ENCODE peak calls at places on chromosomes 3 and 15, in four cellular contexts. One of them, this sample, is unnamed.

GRCh38 chr15:98650871-98651481 is 2.6 kb downstream of the IGF1R start:
- DNase-seq in H1: no peak
- DNase-seq in HepG2: no peak
- DNase-seq in K562: no peak
- DNase-seq in this sample: no peak

GRCh38 chr15:28930476-28931291 is 44.9 kb downstream of the APBA2 start:
- DNase-seq in HepG2: no peak
- DNase-seq in K562: no peak
- DNase-seq in H1: no peak
- DNase-seq in this sample: no peak

GRCh38 chr3:13682331-13683013 is 133.5 kb downstream of the FBLN2 start:
- DNase-seq in H1: no peak
- DNase-seq in HepG2: no peak
- DNase-seq in K562: no peak
- DNase-seq in this sample: no peak

GRCh38 chr3:187678869-187679268 is 8.7 kb upstream of the SST start:
- DNase-seq in H1: no peak
- DNase-seq in K562: peak
- DNase-seq in HepG2: peak
- DNase-seq in this sample: peak

GRCh38 chr3:38627956-38628355 is 21.5 kb downstream of the SCN5A start:
- DNase-seq in K562: peak
- DNase-seq in H1: no peak
- DNase-seq in HepG2: peak
- DNase-seq in this sample: peak

GRCh38 chr15:86916671-86917450 is 837.2 kb downstream of the AGBL1 start:
- DNase-seq in H1: no peak
- DNase-seq in K562: no peak
- DNase-seq in HepG2: no peak
- DNase-seq in this sample: no peak

GRCh38 chr3:152524198-152525140 is 255.7 kb downstream of the MBNL1 start:
- DNase-seq in HepG2: peak
- DNase-seq in H1: no peak
- DNase-seq in K562: peak
- DNase-seq in this sample: no peak

GRCh38 chr3:19911452-19911851 is 22.6 kb downstream of the EFHB start:
- DNase-seq in H1: no peak
- DNase-seq in HepG2: no peak
- DNase-seq in K562: no peak
- DNase-seq in this sample: no peak

GRCh38 chr3:44125882-44126281 is 115.8 kb upstream of the TOPAZ1 start:
- DNase-seq in HepG2: no peak
- DNase-seq in H1: no peak
- DNase-seq in K562: no peak
- DNase-seq in this sample: no peak

GRCh38 chr3:5694267-5694666 is 506.8 kb downstream of the EDEM1 start:
- DNase-seq in HepG2: no peak
- DNase-seq in H1: no peak
- DNase-seq in K562: no peak
- DNase-seq in this sample: no peak

GRCh38 chr3:22759636-22760310 is 443.4 kb upstream of the UBE2E2 start:
- DNase-seq in H1: no peak
- DNase-seq in HepG2: no peak
- DNase-seq in K562: no peak
- DNase-seq in this sample: no peak

GRCh38 chr3:29144361-29144760 is 136.5 kb upstream of the RBMS3 start:
- DNase-seq in H1: no peak
- DNase-seq in K562: no peak
- DNase-seq in HepG2: no peak
- DNase-seq in this sample: no peak

GRCh38 chr15:79985571-79985970 is 14.6 kb upstream of the BCL2A1 start:
- DNase-seq in HepG2: no peak
- DNase-seq in K562: no peak
- DNase-seq in H1: no peak
- DNase-seq in this sample: no peak

GRCh38 chr15:79989682-79990081 is 18.7 kb upstream of the BCL2A1 start:
- DNase-seq in HepG2: no peak
- DNase-seq in H1: no peak
- DNase-seq in K562: no peak
- DNase-seq in this sample: no peak

GRCh38 chr15:79987969-79988368 is 17.0 kb upstream of the BCL2A1 start:
- DNase-seq in K562: no peak
- DNase-seq in HepG2: no peak
- DNase-seq in H1: no peak
- DNase-seq in this sample: no peak

GRCh38 chr15:79988448-79989117 is 17.6 kb upstream of the BCL2A1 start:
- DNase-seq in HepG2: no peak
- DNase-seq in H1: no peak
- DNase-seq in K562: no peak
- DNase-seq in this sample: no peak

GRCh38 chr15:79987569-79987955 is 16.6 kb upstream of the BCL2A1 start:
- DNase-seq in H1: no peak
- DNase-seq in K562: no peak
- DNase-seq in HepG2: no peak
- DNase-seq in this sample: no peak
- TF ChIP-seq JUN in H1: no peak
- TF ChIP-seq JUN in K562: no peak
- TF ChIP-seq JUN in HepG2: no peak
- TF ChIP-seq JUN in this sample: no peak

GRCh38 chr15:31439328-31439727 is 112.7 kb downstream of the KLF13 start:
- DNase-seq in K562: peak
- DNase-seq in HepG2: peak
- DNase-seq in H1: no peak
- DNase-seq in this sample: peak

GRCh38 chr15:31440754-31441298 is 114.2 kb downstream of the KLF13 start:
- DNase-seq in K562: no peak
- DNase-seq in HepG2: no peak
- DNase-seq in H1: no peak
- DNase-seq in this sample: no peak

GRCh38 chr15:31437686-31438085 is 111.1 kb downstream of the KLF13 start:
- DNase-seq in H1: no peak
- DNase-seq in HepG2: no peak
- DNase-seq in K562: no peak
- DNase-seq in this sample: no peak

GRCh38 chr15:31435891-31436628 is 109.4 kb downstream of the KLF13 start:
- DNase-seq in H1: no peak
- DNase-seq in K562: peak
- DNase-seq in HepG2: no peak
- DNase-seq in this sample: no peak

GRCh38 chr15:31438601-31439265 is 112.1 kb downstream of the KLF13 start:
- DNase-seq in HepG2: no peak
- DNase-seq in K562: no peak
- DNase-seq in H1: no peak
- DNase-seq in this sample: no peak
- TF ChIP-seq USF2 in HepG2: no peak
- TF ChIP-seq USF2 in K562: no peak
- TF ChIP-seq USF2 in H1: no peak
- TF ChIP-seq USF2 in this sample: no peak

GRCh38 chr3:124701687-124702086 is 28.6 kb upstream of the UMPS start:
- DNase-seq in H1: no peak
- DNase-seq in K562: no peak
- DNase-seq in HepG2: peak
- DNase-seq in this sample: no peak
- TF ChIP-seq RFX5 in H1: no peak
- TF ChIP-seq RFX5 in K562: no peak
- TF ChIP-seq RFX5 in HepG2: no peak
- TF ChIP-seq RFX5 in this sample: no peak

GRCh38 chr3:194877311-194878119 is 191.8 kb downstream of the FAM43A start:
- DNase-seq in K562: no peak
- DNase-seq in HepG2: peak
- DNase-seq in H1: no peak
- DNase-seq in this sample: no peak

GRCh38 chr3:194880940-194881925 is 195.6 kb downstream of the FAM43A start:
- DNase-seq in K562: no peak
- DNase-seq in HepG2: no peak
- DNase-seq in H1: no peak
- DNase-seq in this sample: no peak

GRCh38 chr3:194876403-194877165 is 190.9 kb downstream of the FAM43A start:
- DNase-seq in K562: no peak
- DNase-seq in HepG2: no peak
- DNase-seq in H1: no peak
- DNase-seq in this sample: no peak

GRCh38 chr3:194879991-194880939 is 194.6 kb downstream of the FAM43A start:
- DNase-seq in HepG2: no peak
- DNase-seq in H1: no peak
- DNase-seq in K562: no peak
- DNase-seq in this sample: no peak

DNA sequence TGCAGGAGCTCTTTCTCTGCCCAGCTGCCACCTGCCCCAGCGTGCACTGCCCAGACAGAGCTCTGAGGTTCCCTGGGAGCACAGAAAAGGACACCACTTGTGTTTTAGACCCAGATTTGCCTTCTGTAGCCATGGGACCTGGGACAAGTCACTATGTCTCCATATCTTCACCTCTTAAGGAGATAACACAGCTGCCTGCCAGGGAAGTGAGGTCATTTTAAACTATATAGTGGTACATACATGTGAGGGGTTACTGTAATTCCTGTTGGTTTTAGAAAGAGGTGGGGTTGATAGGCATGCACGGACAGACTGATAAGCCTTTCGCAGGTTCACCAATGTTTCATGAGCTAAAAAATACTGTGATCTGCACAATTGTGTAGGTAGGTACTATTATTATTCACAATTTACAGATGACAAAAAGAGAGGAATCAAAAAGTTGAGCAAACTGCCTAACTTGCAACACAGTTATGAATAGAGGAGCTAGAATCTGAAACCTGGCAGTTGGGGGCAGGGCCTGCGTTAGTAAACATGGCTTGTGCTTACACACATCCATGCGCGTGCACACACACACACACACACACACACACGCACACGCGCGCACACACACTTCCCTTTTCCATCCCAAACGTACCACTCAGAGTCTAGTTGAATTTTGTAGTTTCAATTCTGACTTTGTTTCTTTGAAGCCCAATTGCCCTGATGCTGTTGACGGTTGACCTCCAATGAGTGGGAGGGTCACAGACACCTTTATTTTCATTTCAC is 193.6 kb downstream of the FAM43A start:
- DNase-seq in K562: no peak
- DNase-seq in H1: no peak
- DNase-seq in HepG2: no peak
- DNase-seq in this sample: no peak
- TF ChIP-seq JUN in K562: no peak
- TF ChIP-seq JUN in H1: no peak
- TF ChIP-seq JUN in HepG2: no peak
- TF ChIP-seq JUN in this sample: no peak